ENCODE peak calls at places on chromosomes 16 and 17, in nine cellular contexts. R is activated T-cell treated with anti-CD3 and anti-CD28 coated beads for 1 hour, A is HTR-8/SVneo, P is T-cell, Y is C1 segment of cervical spinal cord, J is psoas muscle, F is HuH-7, U is AG09319, Q is fibroblast of mammary gland. K is an unnamed sample.

GRCh38 chr17:57284984-57285646 is 28.8 kb downstream of the MSI2 start:
- DNase-seq in R (peak; percentile 6), Y (no peak), Q (no peak), U (no peak), P (no peak), A (no peak), J (no peak), F (no peak), K (no peak)

GRCh38 chr16:53789159-53789558 is 85.2 kb downstream of the FTO start:
- DNase-seq in U (no peak), Q (peak; percentile 85), P (no peak), F (no peak), J (no peak), Y (no peak), A (no peak), R (no peak), K (peak; percentile 65)

GRCh38 chr17:54899721-54900456 is 763 bp upstream of the TOM1L1 start:
- DNase-seq in R (no peak), F (peak; percentile 16), Q (no peak), J (no peak), P (no peak), Y (no peak), A (no peak), U (no peak), K (no peak)

GRCh38 chr17:42895185-42895555 is 5.4 kb upstream of the G6PC1 start:
- DNase-seq in Q (peak; percentile 92), R (no peak), Y (no peak), P (no peak), J (peak; percentile 81), U (peak; percentile 58), F (no peak), A (peak; percentile 68), K (peak; percentile 55)

GRCh38 chr16:66388350-66389139 is 22.1 kb downstream of the CDH5 start:
- DNase-seq in R (no peak), J (no peak), Y (no peak), U (no peak), P (no peak), F (no peak), Q (no peak), A (no peak), K (no peak)

GRCh38 chr17:77681820-77682219 is 276.7 kb upstream of the TNRC6C start:
- DNase-seq in R (no peak), J (peak; percentile 86), F (no peak), Y (no peak), U (no peak), P (no peak), Q (peak; percentile 14), A (no peak), K (no peak)

GRCh38 chr17:56596741-56597494 is 3.4 kb downstream of the NOG start:
- DNase-seq in F (no peak), U (no peak), A (peak; percentile 18), R (no peak), J (no peak), Q (no peak), Y (no peak), P (no peak), K (no peak)

GRCh38 chr16:11263737-11264136 is 5.4 kb downstream of the TNP2 start:
- DNase-seq in R (no peak), Y (no peak), P (no peak), U (no peak), J (no peak), A (no peak), F (no peak), Q (no peak), K (no peak)

GRCh38 chr16:70480127-70481105 is 26.0 kb downstream of the FCSK start:
- DNase-seq in Q (no peak), J (no peak), U (no peak), R (no peak), Y (no peak), A (no peak), F (no peak), P (no peak), K (no peak)

GRCh38 chr17:28526381-28526780 is 20.2 kb downstream of the FOXN1 start:
- DNase-seq in U (no peak), Y (no peak), Q (no peak), A (no peak), J (no peak), F (no peak), R (no peak), P (no peak), K (no peak)

GRCh38 chr17:48597775-48598631 is 4.4 kb upstream of the HOXB5 start:
- DNase-seq in P (no peak), Q (peak; percentile 85), J (peak; percentile 78), F (no peak), R (no peak), U (no peak), Y (no peak), A (peak; percentile 61), K (peak; percentile 91)

GRCh38 chr16:2224183-2224486 is 744 bp downstream of the E4F1 start:
- DNase-seq in P (no peak), A (no peak), R (no peak), U (no peak), F (no peak), Q (peak; percentile 56), J (no peak), Y (no peak), K (peak; percentile 32)

GRCh38 chr17:3003401-3004149 is 59.8 kb downstream of the OR1D5 start:
- DNase-seq in R (no peak), U (no peak), A (no peak), F (no peak), Y (peak; percentile 42), J (peak; percentile 47), Q (no peak), P (no peak), K (no peak)

GRCh38 chr16:88420496-88420895 is 32.6 kb upstream of the ZFPM1 start:
- DNase-seq in Y (no peak), R (no peak), F (no peak), J (no peak), Q (no peak), U (no peak), A (no peak), P (no peak), K (no peak)

GRCh38 chr17:15414502-15415348 is 52.7 kb downstream of the CDRT4 start:
- DNase-seq in J (peak; percentile 96), P (no peak), R (no peak), U (no peak), F (no peak), A (no peak), Q (no peak), Y (no peak), K (no peak)

GRCh38 chr16:10749680-10750035 is 6.0 kb downstream of the NUBP1 start:
- DNase-seq in J (no peak), F (no peak), P (no peak), U (no peak), Q (peak; percentile 52), A (no peak), Y (no peak), R (no peak), K (no peak)

GRCh38 chr17:2986925-2987324 is 76.5 kb downstream of the OR1D5 start:
- DNase-seq in U (no peak), J (no peak), F (no peak), A (no peak), Q (no peak), P (no peak), R (no peak), Y (no peak), K (no peak)

GRCh38 chr17:67818110-67819002 is 6.9 kb upstream of the BPTF start:
- DNase-seq in A (no peak), R (no peak), J (no peak), Q (peak; percentile 41), Y (no peak), F (no peak), U (no peak), P (no peak), K (no peak)

GRCh38 chr17:77363821-77364361 is 223.1 kb downstream of the SEC14L1 start:
- DNase-seq in Q (peak; percentile 68), J (peak; percentile 69), Y (no peak), U (no peak), F (no peak), A (no peak), P (no peak), R (peak; percentile 40), K (no peak)

GRCh38 chr16:56617212-56618085 is 8.1 kb upstream of the MT1E start:
- DNase-seq in R (peak; percentile 40), Q (peak; percentile 79), Y (no peak), A (no peak), F (no peak), U (no peak), J (peak; percentile 91), P (no peak), K (no peak)

GRCh38 chr16:49347476-49347875 is 26.1 kb upstream of the C16orf78 start:
- DNase-seq in U (no peak), Y (no peak), J (no peak), A (no peak), F (no peak), P (no peak), Q (no peak), R (no peak), K (no peak)

GRCh38 chr17:35786941-35787432 is 8.5 kb downstream of the MMP28 start:
- DNase-seq in U (no peak), J (no peak), A (no peak), Y (no peak), F (no peak), R (no peak), Q (peak; percentile 62), P (no peak), K (no peak)

GRCh38 chr16:47887496-47887895 is 268.3 kb downstream of the ABCC12 start:
- DNase-seq in P (no peak), Y (no peak), A (peak; percentile 37), U (no peak), R (no peak), Q (no peak), J (no peak), F (no peak), K (no peak)

GRCh38 chr16:50842013-50842505 is 100.2 kb downstream of the CYLD start:
- DNase-seq in Q (no peak), J (no peak), U (no peak), F (no peak), Y (no peak), P (no peak), R (no peak), A (no peak), K (no peak)

GRCh38 chr17:7508846-7509245 is 24.7 kb downstream of the POLR2A start:
- DNase-seq in F (no peak), P (no peak), U (no peak), J (no peak), Q (no peak), R (no peak), Y (no peak), A (no peak), K (no peak)

GRCh38 chr17:77610980-77611641 is 347.4 kb upstream of the TNRC6C start:
- DNase-seq in U (peak; percentile 45), R (no peak), J (peak; percentile 65), Q (peak; percentile 43), P (no peak), A (no peak), F (no peak), Y (no peak), K (no peak)

GRCh38 chr17:78127888-78128615 is 503 bp downstream of the TMC6 start:
- DNase-seq in A (no peak), Y (peak; percentile 46), R (no peak), J (no peak), P (no peak), Q (no peak), U (no peak), F (peak; percentile 67), K (no peak)

GRCh38 chr17:58899191-58899590 is 143.5 kb downstream of the PPM1E start:
- DNase-seq in Q (no peak), R (no peak), U (no peak), A (no peak), P (no peak), Y (no peak), J (no peak), F (no peak), K (no peak)

GRCh38 chr17:17570798-17571716 is 20.5 kb downstream of the PEMT start:
- DNase-seq in Q (no peak), U (no peak), P (no peak), R (no peak), Y (no peak), A (no peak), J (no peak), F (peak; percentile 80), K (no peak)

GRCh38 chr16:3841729-3842508 is 38.6 kb downstream of the CREBBP start:
- DNase-seq in A (no peak), R (no peak), F (no peak), U (no peak), Y (no peak), P (no peak), Q (no peak), J (no peak), K (no peak)

GRCh38 chr16:46891910-46892309 is 7.7 kb downstream of the GPT2 start:
- DNase-seq in Q (no peak), A (no peak), Y (no peak), F (no peak), P (no peak), J (no peak), U (no peak), R (no peak), K (no peak)

K was measured in GM04504.